ENCODE peak calls at places on chromosome 10, in eight cellular contexts. S is mucosa of descending colon; I is glutamatergic neuron; Y is colonic mucosa; E is progenitor cell of endocrine pancreas; W is AG04450; O is CD8-positive, alpha-beta T cell; V is heart right ventricle. G is an unnamed sample.

GRCh38 chr10:24706479-24707118 is 17.1 kb downstream of the ARHGAP21 start:
- DNase-seq in S (no peak), I (no peak), Y (no peak), E (no peak), W (peak; percentile 83), O (no peak), V (peak; percentile 22), G (no peak)

GRCh38 chr10:38054361-38054797 is 39.8 kb upstream of the ZNF37A start:
- DNase-seq in S (no peak), I (no peak), Y (no peak), E (no peak), W (peak; percentile 62), O (no peak), V (no peak), G (no peak)

GRCh38 chr10:70726909-70727495 is 54.7 kb downstream of the ADAMTS14 start:
- DNase-seq in S (no peak), I (no peak), Y (no peak), E (no peak), W (no peak), O (no peak), V (no peak), G (no peak)

GRCh38 chr10:93458821-93459257 is 23.3 kb downstream of the MYOF start:
- DNase-seq in S (no peak), I (no peak), Y (no peak), E (peak; percentile 55), W (peak; percentile 100), O (no peak), V (peak; percentile 59), G (no peak)

GRCh38 chr10:81034376-81034775 is 496.7 kb downstream of the SH2D4B start:
- DNase-seq in S (no peak), I (no peak), Y (no peak), E (no peak), W (no peak), O (no peak), V (no peak), G (no peak)

GRCh38 chr10:117075064-117075463 is 63.0 kb downstream of the VAX1 start:
- DNase-seq in S (no peak), I (no peak), Y (no peak), E (no peak), W (no peak), O (no peak), V (no peak), G (no peak)

GRCh38 chr10:131088619-131089018 is 222.9 kb downstream of the TCERG1L start:
- DNase-seq in S (no peak), I (no peak), Y (no peak), E (no peak), W (no peak), O (no peak), V (no peak), G (no peak)

GRCh38 chr10:7797582-7797981 is 9.6 kb downstream of the ATP5F1C start:
- DNase-seq in S (no peak), I (no peak), Y (no peak), E (no peak), W (peak; percentile 85), O (no peak), V (peak; percentile 55), G (no peak)

GRCh38 chr10:24983946-24984345 is 31.5 kb upstream of the PRTFDC1 start:
- DNase-seq in S (no peak), I (no peak), Y (no peak), E (no peak), W (no peak), O (no peak), V (no peak), G (no peak)

GRCh38 chr10:65377687-65378086 is 1548.1 kb upstream of the LRRTM3 start:
- DNase-seq in S (no peak), I (no peak), Y (no peak), E (no peak), W (no peak), O (no peak), V (no peak), G (no peak)

GRCh38 chr10:73886625-73887024 is 12.3 kb upstream of the CAMK2G start:
- DNase-seq in S (no peak), I (no peak), Y (no peak), E (no peak), W (no peak), O (no peak), V (no peak), G (no peak)

GRCh38 chr10:102678842-102679289 is 34.6 kb downstream of the TRIM8 start:
- DNase-seq in S (peak; percentile 76), I (peak; percentile 86), Y (peak; percentile 70), E (peak; percentile 70), W (no peak), O (no peak), V (peak; percentile 63), G (peak; percentile 85)

GRCh38 chr10:21141946-21142345 is 244.8 kb upstream of the NEBL start:
- DNase-seq in S (no peak), I (no peak), Y (no peak), E (no peak), W (no peak), O (no peak), V (no peak), G (no peak)

GRCh38 chr10:30967654-30968421 is 63.8 kb downstream of the ZNF438 start:
- DNase-seq in S (no peak), I (no peak), Y (no peak), E (no peak), W (no peak), O (no peak), V (no peak), G (no peak)

GRCh38 chr10:44386546-44387052 is 1.7 kb upstream of the CXCL12 start:
- DNase-seq in S (peak; percentile 77), I (peak; percentile 85), Y (peak; percentile 46), E (peak; percentile 72), W (no peak), O (peak; percentile 54), V (peak; percentile 51), G (peak; percentile 88)

GRCh38 chr10:90964781-90965462 is 44.0 kb upstream of the ANKRD1 start:
- DNase-seq in S (no peak), I (no peak), Y (no peak), E (no peak), W (no peak), O (no peak), V (no peak), G (no peak)

GRCh38 chr10:29254123-29255046 is 34.5 kb upstream of the LYZL1 start:
- DNase-seq in S (no peak), I (peak; percentile 35), Y (no peak), E (no peak), W (no peak), O (no peak), V (no peak), G (peak; percentile 34)

GRCh38 chr10:35336084-35336831 is at the start of gene CCNY:
- DNase-seq in S (peak; percentile 89), I (peak; percentile 88), Y (peak; percentile 89), E (peak; percentile 60), W (no peak), O (peak; percentile 83), V (peak; percentile 84), G (peak; percentile 87)

GRCh38 chr10:90856261-90856660 is 1.6 kb downstream of the HTR7 start:
- DNase-seq in S (no peak), I (peak; percentile 23), Y (no peak), E (no peak), W (no peak), O (no peak), V (no peak), G (no peak)

GRCh38 chr10:9911488-9911887 is 1106.2 kb upstream of the CELF2 start:
- DNase-seq in S (no peak), I (no peak), Y (no peak), E (no peak), W (no peak), O (no peak), V (no peak), G (no peak)

GRCh38 chr10:33133557-33133956 is 175.5 kb upstream of the ITGB1 start:
- DNase-seq in S (no peak), I (no peak), Y (no peak), E (no peak), W (no peak), O (no peak), V (no peak), G (no peak)

GRCh38 chr10:50272531-50272930 is 21.2 kb upstream of the ASAH2 start:
- DNase-seq in S (no peak), I (no peak), Y (no peak), E (no peak), W (no peak), O (no peak), V (no peak), G (no peak)

GRCh38 chr10:50275650-50276235 is 24.4 kb upstream of the ASAH2 start:
- DNase-seq in S (peak; percentile 58), I (peak; percentile 64), Y (peak; percentile 60), E (peak; percentile 24), W (no peak), O (peak; percentile 56), V (peak; percentile 18), G (peak; percentile 43)

GRCh38 chr10:50271564-50272250 is 20.4 kb upstream of the ASAH2 start:
- DNase-seq in S (no peak), I (no peak), Y (no peak), E (no peak), W (no peak), O (no peak), V (no peak), G (no peak)
- TF ChIP-seq CTCF in S (no peak), I (no peak), Y (no peak), E (no peak), W (no peak), O (no peak), V (no peak), G (no peak)

DNA sequence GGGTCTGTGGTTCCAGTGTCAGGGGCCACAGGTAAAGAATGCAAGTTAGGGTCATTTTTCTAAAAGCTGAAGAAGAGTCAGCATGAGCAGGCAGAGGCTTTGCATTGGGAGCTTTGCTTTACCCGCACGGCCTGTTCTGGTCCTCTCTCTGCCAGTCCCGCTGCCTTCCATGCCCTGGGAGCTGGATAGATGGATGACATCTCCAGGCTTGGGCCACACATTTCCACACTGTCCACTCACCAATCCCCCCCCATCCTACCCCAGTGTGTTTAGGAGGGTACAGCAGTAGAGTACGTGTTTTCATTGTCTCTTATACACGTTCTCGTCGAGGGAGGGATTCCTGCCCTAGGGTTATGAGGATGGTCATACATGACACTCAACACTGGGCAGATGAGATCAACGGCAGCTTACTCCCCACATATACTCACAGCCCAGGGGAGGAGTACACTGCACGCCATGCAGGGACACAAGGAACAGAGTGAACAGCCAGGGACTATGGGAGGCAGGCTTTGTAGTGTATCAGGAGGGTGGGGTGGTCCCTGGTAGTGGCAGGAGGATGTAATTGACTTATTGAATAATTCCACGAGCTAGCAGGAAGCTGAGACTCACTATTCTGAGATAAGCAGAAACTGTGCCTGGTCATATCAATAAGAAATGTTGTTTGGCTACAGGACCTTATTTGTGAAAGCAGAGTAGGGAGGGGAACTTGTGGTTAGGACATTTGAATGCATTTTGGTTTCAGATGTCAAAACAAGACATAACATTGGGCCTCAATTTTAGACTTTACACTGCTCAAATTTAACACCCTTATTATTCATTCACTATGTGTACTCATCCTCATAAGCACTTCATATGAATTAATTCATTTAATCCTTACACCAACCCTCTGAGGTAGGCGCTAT is 36.6 kb downstream of the PLPP4 start:
- DNase-seq in S (no peak), I (no peak), Y (no peak), E (no peak), W (no peak), O (no peak), V (no peak), G (no peak)
- TF ChIP-seq CTCF in S (no peak), I (no peak), Y (no peak), E (no peak), W (no peak), O (no peak), V (no peak), G (no peak)

GRCh38 chr10:96413151-96413787 is 54.5 kb upstream of the OPALIN start:
- DNase-seq in S (no peak), I (no peak), Y (peak; percentile 12), E (no peak), W (no peak), O (no peak), V (peak; percentile 26), G (no peak)
- TF ChIP-seq CTCF in S (no peak), I (no peak), Y (no peak), E (peak; percentile 14), W (no peak), O (no peak), V (no peak), G (no peak)

GRCh38 chr10:27744478-27745379 is 890 bp downstream of the MKX start:
- DNase-seq in S (peak; percentile 41), I (peak; percentile 52), Y (no peak), E (peak; percentile 16), W (no peak), O (peak; percentile 51), V (no peak), G (peak; percentile 71)
- TF ChIP-seq CTCF in S (no peak), I (no peak), Y (no peak), E (no peak), W (no peak), O (no peak), V (no peak), G (no peak)